ENCODE peak calls at places on chromosomes 12 and 14, in eight cellular contexts. M is NCI-H1092; B is stimulated activated CD8-positive, alpha-beta memory T cell treated with anti-CD3 and anti-CD28 coated beads, Interleukin-12 subunit alpha, Interleukin-12 subunit beta, amount 100 ng/mL, for 4 hours; N is cardiac fibroblast; Y is RPMI8226; J is fibroblast of mammary gland; R is ovary; W is NAMALWA. O is an unnamed sample.

GRCh38 chr12:100359248-100359647 is 2.4 kb downstream of the SLC17A8 start:
- DNase-seq in M (no peak), B (no peak), N (no peak), Y (no peak), J (no peak), R (no peak), W (no peak), O (no peak)

GRCh38 chr14:100827751-100828447 is 2.0 kb downstream of the MEG3 start:
- DNase-seq in M (no peak), B (no peak), N (peak; percentile 81), Y (no peak), J (peak; percentile 74), R (peak; percentile 58), W (no peak), O (peak; percentile 75)

GRCh38 chr12:117046861-117047530 is 52.2 kb downstream of the TESC start:
- DNase-seq in M (no peak), B (no peak), N (no peak), Y (no peak), J (no peak), R (no peak), W (no peak), O (no peak)

GRCh38 chr14:61570188-61570960 is 124.9 kb upstream of the HIF1A start:
- DNase-seq in M (no peak), B (no peak), N (peak; percentile 58), Y (no peak), J (peak; percentile 49), R (no peak), W (no peak), O (no peak)

GRCh38 chr12:106445981-106446380 is 88.4 kb downstream of the POLR3B start:
- DNase-seq in M (peak; percentile 11), B (no peak), N (no peak), Y (no peak), J (no peak), R (no peak), W (no peak), O (no peak)

GRCh38 chr14:58367296-58367695 is 28.4 kb upstream of the TOMM20L start:
- DNase-seq in M (no peak), B (no peak), N (peak; percentile 21), Y (no peak), J (no peak), R (no peak), W (no peak), O (no peak)

GRCh38 chr14:43140453-43140852 is 1366.6 kb downstream of the FSCB start:
- DNase-seq in M (no peak), B (no peak), N (no peak), Y (no peak), J (no peak), R (no peak), W (no peak), O (no peak)

GRCh38 chr14:105484069-105484996 is 2.4 kb upstream of the CRIP1 start:
- DNase-seq in M (no peak), B (no peak), N (peak; percentile 48), Y (no peak), J (no peak), R (no peak), W (no peak), O (peak; percentile 68)

GRCh38 chr14:60713513-60713912 is 10.6 kb downstream of the SIX4 start:
- DNase-seq in M (no peak), B (no peak), N (no peak), Y (no peak), J (peak; percentile 8), R (no peak), W (no peak), O (no peak)

GRCh38 chr12:57522887-57523705 is 472 bp downstream of the MBD6 start:
- DNase-seq in M (no peak), B (no peak), N (peak; percentile 79), Y (peak; percentile 54), J (no peak), R (peak; percentile 77), W (peak; percentile 53), O (no peak)

GRCh38 chr12:14873440-14874185 is 12.0 kb downstream of the MGP start:
- DNase-seq in M (no peak), B (no peak), N (no peak), Y (peak; percentile 12), J (no peak), R (no peak), W (peak; percentile 57), O (no peak)

GRCh38 chr12:76106631-76107030 is 22.1 kb upstream of the NAP1L1 start:
- DNase-seq in M (no peak), B (no peak), N (no peak), Y (no peak), J (peak; percentile 33), R (no peak), W (no peak), O (no peak)

GRCh38 chr14:92785601-92786426 is 8.3 kb upstream of the GOLGA5 start:
- DNase-seq in M (no peak), B (no peak), N (peak; percentile 93), Y (no peak), J (peak; percentile 86), R (peak; percentile 54), W (no peak), O (peak; percentile 82)

GRCh38 chr14:74765721-74766120 is 2.6 kb downstream of the YLPM1 start:
- DNase-seq in M (no peak), B (no peak), N (no peak), Y (no peak), J (no peak), R (no peak), W (no peak), O (no peak)

GRCh38 chr14:51576899-51577298 is 74.8 kb upstream of the FRMD6 start:
- DNase-seq in M (no peak), B (no peak), N (no peak), Y (no peak), J (peak; percentile 72), R (no peak), W (no peak), O (no peak)

GRCh38 chr12:65497645-65498044 is 219.2 kb downstream of the MSRB3 start:
- DNase-seq in M (no peak), B (no peak), N (peak; percentile 42), Y (no peak), J (peak; percentile 62), R (no peak), W (no peak), O (no peak)

GRCh38 chr12:78928200-78929074 is 63.9 kb downstream of the SYT1 start:
- DNase-seq in M (no peak), B (no peak), N (peak; percentile 52), Y (no peak), J (peak; percentile 77), R (no peak), W (no peak), O (no peak)

GRCh38 chr14:98177551-98177950 is 1094.4 kb downstream of the BCL11B start:
- DNase-seq in M (no peak), B (peak; percentile 34), N (no peak), Y (no peak), J (no peak), R (no peak), W (no peak), O (no peak)

GRCh38 chr12:69056743-69057515 is 124.0 kb upstream of the CPM start:
- DNase-seq in M (no peak), B (no peak), N (peak; percentile 74), Y (no peak), J (peak; percentile 82), R (no peak), W (no peak), O (peak; percentile 63)

GRCh38 chr14:42110167-42110566 is 503.5 kb downstream of the LRFN5 start:
- DNase-seq in M (peak; percentile 2), B (no peak), N (peak; percentile 76), Y (peak; percentile 24), J (peak; percentile 82), R (no peak), W (peak; percentile 31), O (peak; percentile 49)

GRCh38 chr12:40056357-40056756 is 49.5 kb downstream of the SLC2A13 start:
- DNase-seq in M (no peak), B (no peak), N (no peak), Y (no peak), J (no peak), R (no peak), W (no peak), O (no peak)

GRCh38 chr12:88681271-88681670 is 101.0 kb upstream of the KITLG start:
- DNase-seq in M (no peak), B (no peak), N (no peak), Y (no peak), J (no peak), R (no peak), W (no peak), O (no peak)

GRCh38 chr12:27064397-27065342 is 17.7 kb downstream of the C12orf71 start:
- DNase-seq in M (no peak), B (no peak), N (no peak), Y (no peak), J (no peak), R (no peak), W (no peak), O (no peak)

GRCh38 chr12:89484470-89484869 is 40.1 kb downstream of the GALNT4 start:
- DNase-seq in M (no peak), B (no peak), N (no peak), Y (no peak), J (no peak), R (no peak), W (no peak), O (no peak)

GRCh38 chr12:45779936-45780335 is 50.4 kb downstream of the ARID2 start:
- DNase-seq in M (no peak), B (no peak), N (no peak), Y (no peak), J (no peak), R (no peak), W (no peak), O (no peak)

GRCh38 chr12:121388421-121388981 is 11.4 kb upstream of the RNF34 start:
- DNase-seq in M (no peak), B (no peak), N (peak; percentile 42), Y (no peak), J (peak; percentile 58), R (no peak), W (no peak), O (peak; percentile 76)

GRCh38 chr12:72869025-72869424 is 596.9 kb downstream of the TRHDE start:
- DNase-seq in M (no peak), B (no peak), N (no peak), Y (no peak), J (no peak), R (no peak), W (no peak), O (no peak)

GRCh38 chr14:91361236-91361811 is 56.3 kb downstream of the CCDC88C start:
- DNase-seq in M (no peak), B (no peak), N (peak; percentile 69), Y (no peak), J (peak; percentile 61), R (no peak), W (no peak), O (no peak)

GRCh38 chr12:111414711-111415252 is 9.1 kb downstream of the SH2B3 start:
- DNase-seq in M (no peak), B (no peak), N (no peak), Y (no peak), J (no peak), R (no peak), W (no peak), O (no peak)

GRCh38 chr12:110266980-110267620 is 13.9 kb upstream of the ATP2A2 start:
- DNase-seq in M (peak; percentile 46), B (no peak), N (peak; percentile 88), Y (no peak), J (peak; percentile 86), R (peak; percentile 54), W (no peak), O (peak; percentile 73)

GRCh38 chr12:42320796-42321195 is 5.1 kb downstream of the ZCRB1 start:
- DNase-seq in M (no peak), B (no peak), N (no peak), Y (no peak), J (no peak), R (no peak), W (no peak), O (no peak)

GRCh38 chr14:32933943-32934890 is 4.5 kb upstream of the NPAS3 start:
- DNase-seq in M (peak; percentile 56), B (no peak), N (peak; percentile 35), Y (no peak), J (peak; percentile 22), R (peak; percentile 34), W (no peak), O (peak; percentile 57)

GRCh38 chr14:104299993-104300761 is 161.8 kb downstream of the KIF26A start:
- DNase-seq in M (no peak), B (no peak), N (no peak), Y (peak; percentile 48), J (no peak), R (no peak), W (no peak), O (no peak)